ENCODE peak calls at places on chromosome 1, in ten cellular contexts. D is sigmoid colon; L is tibial artery; I is A549; U is SJSA1; E is mesendoderm; W is CD8-positive, alpha-beta memory T cell; X is spleen; V is HCT116; Y is naive thymus-derived CD4-positive, alpha-beta T cell. A is an unnamed sample.

GRCh38 chr1:179231923-179232322 is 2.4 kb upstream of the ABL2 start:
- DNase-seq in I (peak), X (no peak), U (no peak), E (no peak), W (no peak), D (no peak), L (no peak), Y (no peak), V (no peak), A (no peak)

GRCh38 chr1:52947490-52947889 is 20.4 kb downstream of the SCP2 start:
- DNase-seq in D (no peak), Y (no peak), W (no peak), E (no peak), U (no peak), I (no peak), V (no peak), X (no peak), L (no peak), A (no peak)

GRCh38 chr1:25871086-25871703 is 4.3 kb downstream of the PAQR7 start:
- DNase-seq in L (no peak), Y (no peak), D (peak), U (no peak), W (no peak), X (peak), I (no peak), E (peak), V (no peak), A (no peak)

GRCh38 chr1:91583326-91583755 is 82.7 kb downstream of the CDC7 start:
- DNase-seq in X (no peak), I (no peak), W (no peak), E (no peak), D (no peak), L (no peak), U (no peak), V (no peak), Y (no peak), A (no peak)

GRCh38 chr1:193431265-193431977 is 245.0 kb upstream of the B3GALT2 start:
- DNase-seq in E (no peak), I (peak), V (no peak), X (no peak), U (no peak), Y (no peak), W (no peak), D (no peak), L (no peak), A (no peak)

GRCh38 chr1:31954607-31955283 is 16.6 kb upstream of the PTP4A2 start:
- DNase-seq in X (peak), W (no peak), V (peak), U (peak), E (peak), I (peak), Y (no peak), L (peak), D (peak), A (no peak)

GRCh38 chr1:244964112-244964971 is 100.0 kb upstream of the HNRNPU start:
- DNase-seq in E (peak), I (peak), V (no peak), X (no peak), L (no peak), U (peak), W (peak), Y (no peak), D (no peak), A (no peak)

GRCh38 chr1:227729881-227730629 is 5.0 kb downstream of the JMJD4 start:
- DNase-seq in U (no peak), W (peak), Y (peak), V (peak), D (no peak), X (no peak), I (peak), L (peak), E (peak), A (no peak)

GRCh38 chr1:21801100-21801499 is 11.0 kb upstream of the LDLRAD2 start:
- DNase-seq in X (no peak), L (no peak), E (no peak), Y (no peak), I (no peak), D (no peak), W (no peak), U (no peak), V (no peak), A (peak)

GRCh38 chr1:246155923-246156322 is 351.2 kb downstream of the SMYD3 start:
- DNase-seq in E (no peak), Y (no peak), V (no peak), X (no peak), U (no peak), D (no peak), I (no peak), L (no peak), W (no peak), A (no peak)

GRCh38 chr1:175433586-175434267 is 241.2 kb upstream of the KIAA0040 start:
- DNase-seq in U (no peak), Y (no peak), E (peak), X (no peak), W (no peak), D (no peak), V (no peak), L (no peak), I (no peak), A (no peak)

DNA sequence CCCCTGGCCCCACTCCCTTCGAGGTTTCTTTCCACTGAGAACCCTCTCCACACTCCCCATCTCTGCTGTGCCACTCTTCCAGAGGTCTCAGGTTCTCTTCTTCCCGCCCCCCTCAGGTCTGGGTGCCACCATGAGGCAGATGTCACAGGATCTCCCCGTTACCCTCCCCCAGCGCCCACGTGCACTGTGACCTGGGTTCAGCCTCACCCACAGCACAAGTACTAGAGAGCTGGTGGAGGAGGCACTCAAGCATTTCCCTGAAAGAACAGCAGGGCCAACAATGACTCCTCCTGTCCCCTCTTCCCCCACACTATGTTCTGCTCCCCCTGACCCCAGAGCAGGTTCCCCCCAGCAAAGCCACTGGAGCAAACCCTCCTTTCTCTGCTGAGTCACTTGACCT is 14.3 kb downstream of the PLEKHA6 start:
- DNase-seq in X (peak), Y (no peak), U (no peak), I (no peak), E (no peak), V (no peak), L (no peak), D (no peak), W (no peak), A (no peak)
- H3K27ac ChIP-seq in X (no peak), Y (no peak), U (no peak), I (peak), E (no peak), V (no peak), L (no peak), D (no peak), W (no peak), A (no peak)

DNA sequence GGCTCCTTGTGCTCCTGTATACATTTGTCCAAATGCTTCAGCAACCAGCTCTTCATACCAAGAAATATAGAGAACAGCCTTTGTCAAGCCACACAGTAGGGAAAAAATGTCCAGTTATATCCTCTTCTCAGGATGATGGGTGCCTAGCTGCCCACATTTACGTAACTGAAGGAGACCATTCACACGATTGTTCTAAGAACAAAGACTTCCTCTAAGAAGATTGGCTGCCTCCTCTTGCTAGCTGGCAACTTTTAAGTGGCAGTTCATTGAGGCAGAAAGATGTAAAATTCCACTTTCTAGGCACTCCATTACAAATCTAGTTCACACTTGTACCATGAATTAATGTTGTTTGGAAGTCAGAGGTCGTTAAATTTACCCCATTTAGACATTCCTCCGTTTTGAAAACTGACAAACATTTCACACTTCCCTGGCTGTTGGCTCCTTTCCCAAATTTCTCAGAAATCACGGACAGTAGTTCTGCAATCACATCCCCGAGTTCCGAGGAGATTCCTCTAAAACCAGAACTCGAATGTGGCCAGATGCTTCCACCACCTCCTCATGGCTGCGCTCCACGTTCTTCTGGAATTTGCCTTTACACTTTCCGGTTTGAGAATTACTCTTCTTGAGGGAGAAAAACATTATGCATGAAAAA is 45.6 kb upstream of the CSF1 start:
- DNase-seq in E (no peak), D (peak), X (no peak), U (no peak), Y (no peak), V (no peak), W (no peak), I (no peak), L (peak), A (no peak)
- H3K27ac ChIP-seq in E (no peak), D (peak), X (peak), U (peak), Y (no peak), V (no peak), W (no peak), I (no peak), L (no peak), A (peak)

GRCh38 chr1:223702735-223703667 is 9.3 kb upstream of the CAPN2 start:
- DNase-seq in X (no peak), L (no peak), V (no peak), U (peak), E (no peak), Y (no peak), W (no peak), D (no peak), I (peak), A (no peak)

GRCh38 chr1:223704921-223705878 is 7.1 kb upstream of the CAPN2 start:
- DNase-seq in X (no peak), I (peak), W (no peak), Y (no peak), E (no peak), L (no peak), D (no peak), U (no peak), V (no peak), A (no peak)

GRCh38 chr1:223700388-223700918 is 11.9 kb upstream of the CAPN2 start:
- DNase-seq in E (peak), L (no peak), Y (no peak), X (no peak), W (no peak), D (no peak), U (no peak), V (peak), I (peak), A (no peak)

GRCh38 chr1:223703668-223704013 is 8.7 kb upstream of the CAPN2 start:
- DNase-seq in U (no peak), E (no peak), X (no peak), L (no peak), I (no peak), V (no peak), Y (no peak), D (no peak), W (no peak), A (no peak)

DNA sequence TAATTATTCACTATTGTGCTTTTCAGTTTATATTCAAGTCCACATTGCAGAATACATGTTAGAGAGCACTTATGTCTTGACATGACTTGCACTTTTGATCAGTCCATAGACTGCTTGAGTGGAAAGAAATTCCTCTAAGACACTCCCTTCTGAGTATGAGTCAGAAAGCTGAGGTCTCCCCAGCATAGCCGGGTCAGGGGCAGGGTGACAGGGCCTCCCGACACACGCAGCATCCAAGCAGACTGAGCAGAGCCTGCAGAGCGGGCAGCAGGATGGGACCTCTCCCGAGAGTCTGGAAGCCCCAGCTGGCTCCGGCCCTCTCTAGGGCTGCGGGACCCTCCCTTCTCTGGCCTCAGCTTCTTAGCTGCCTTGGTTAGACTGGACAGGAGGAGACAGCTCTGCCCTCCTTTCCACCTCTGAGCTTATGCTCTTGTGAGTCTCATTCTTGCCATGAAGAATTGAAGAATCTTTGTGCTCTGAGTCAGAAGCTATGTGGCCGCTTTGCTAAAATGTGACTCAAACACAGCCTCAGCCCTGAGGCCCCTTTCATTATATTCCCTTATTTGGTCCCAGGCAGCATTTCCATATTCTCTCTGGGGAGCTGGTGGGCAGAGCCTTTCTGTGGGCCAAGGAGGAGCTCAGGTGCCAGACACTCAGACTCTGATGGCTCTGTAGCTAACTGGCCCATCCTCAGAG is 11.2 kb upstream of the CAPN2 start:
- DNase-seq in U (peak), E (peak), I (peak), V (peak), X (no peak), D (no peak), L (peak), Y (no peak), W (no peak), A (peak)
- H3K27ac ChIP-seq in U (peak), E (peak), I (peak), V (peak), X (peak), D (peak), L (peak), Y (no peak), W (peak), A (peak)

GRCh38 chr1:145705634-145706033 is 1.5 kb downstream of the PDZK1 start:
- DNase-seq in W (no peak), U (no peak), Y (no peak), L (no peak), X (no peak), I (no peak), D (no peak), E (no peak), V (no peak), A (no peak)
- H3K27ac ChIP-seq in W (no peak), U (peak), Y (no peak), L (no peak), X (no peak), I (peak), D (no peak), E (no peak), V (no peak), A (no peak)

A was measured in Panc1.